ENCODE peak calls at places on chromosomes 13 and 19, in eight cellular contexts. J is IMR-90, M is tibial nerve, O is progenitor cell of endocrine pancreas, S is AG09319, V is testis, Q is OCI-LY7, Z is psoas muscle. Y is an unnamed sample.

GRCh38 chr13:83613524-83613923 is 268.8 kb downstream of the SLITRK1 start:
- DNase-seq in M (no peak), S (no peak), J (no peak), V (no peak), Z (no peak), O (no peak), Q (no peak), Y (no peak)

GRCh38 chr19:8731428-8732169 is 10.2 kb downstream of the OR2Z1 start:
- DNase-seq in M (no peak), V (peak), J (no peak), Z (no peak), O (no peak), S (no peak), Q (no peak), Y (no peak)

GRCh38 chr19:38932425-38933179 is 1.9 kb downstream of the MRPS12 start:
- DNase-seq in O (no peak), Z (peak), V (peak), J (peak), M (no peak), S (no peak), Q (peak), Y (no peak)

GRCh38 chr19:39428309-39429112 is 7.2 kb downstream of the RPS16 start:
- DNase-seq in M (peak), Q (no peak), J (peak), Z (peak), O (no peak), S (no peak), V (peak), Y (no peak)

GRCh38 chr19:6372594-6373095 is at the start of gene ALKBH7:
- DNase-seq in Q (peak), Z (peak), M (peak), O (peak), S (peak), V (peak), J (peak), Y (peak)

GRCh38 chr13:109199280-109199679 is 569.9 kb downstream of the MYO16 start:
- DNase-seq in M (no peak), Z (no peak), Q (no peak), V (no peak), J (no peak), S (no peak), O (no peak), Y (no peak)

GRCh38 chr13:36163809-36164308 is 32.7 kb upstream of the DCLK1 start:
- DNase-seq in Z (peak), V (peak), S (peak), M (peak), O (no peak), J (peak), Q (no peak), Y (no peak)

GRCh38 chr19:8158411-8159074 is 9.2 kb upstream of the FBN3 start:
- DNase-seq in S (peak), O (peak), M (no peak), Q (peak), J (peak), Z (no peak), V (peak), Y (peak)

GRCh38 chr19:47542030-47542475 is 27.2 kb upstream of the NAPA start:
- DNase-seq in J (peak), V (no peak), S (no peak), O (no peak), M (no peak), Q (no peak), Z (no peak), Y (peak)

GRCh38 chr19:5321851-5322681 is 18.5 kb downstream of the PTPRS start:
- DNase-seq in O (no peak), V (no peak), Z (no peak), J (no peak), S (no peak), Q (peak), M (no peak), Y (peak)

GRCh38 chr19:54073829-54074228 is 7.3 kb downstream of the TARM1 start:
- DNase-seq in J (no peak), V (no peak), O (no peak), M (no peak), Q (no peak), Z (no peak), S (no peak), Y (no peak)

GRCh38 chr19:54081032-54081431 is at the start of gene TARM1:
- DNase-seq in V (no peak), Z (no peak), O (no peak), Q (no peak), M (no peak), S (no peak), J (no peak), Y (no peak)

GRCh38 chr19:54074851-54075250 is 6.3 kb downstream of the TARM1 start:
- DNase-seq in O (no peak), J (no peak), V (no peak), Q (no peak), M (no peak), S (no peak), Z (no peak), Y (no peak)

GRCh38 chr19:54077334-54077733 is 3.8 kb downstream of the TARM1 start:
- DNase-seq in O (no peak), M (no peak), V (no peak), Q (no peak), S (no peak), Z (no peak), J (no peak), Y (no peak)
- TF ChIP-seq CTCF in O (no peak), M (no peak), V (no peak), Q (no peak), S (no peak), Z (no peak), J (no peak), Y (no peak)

DNA sequence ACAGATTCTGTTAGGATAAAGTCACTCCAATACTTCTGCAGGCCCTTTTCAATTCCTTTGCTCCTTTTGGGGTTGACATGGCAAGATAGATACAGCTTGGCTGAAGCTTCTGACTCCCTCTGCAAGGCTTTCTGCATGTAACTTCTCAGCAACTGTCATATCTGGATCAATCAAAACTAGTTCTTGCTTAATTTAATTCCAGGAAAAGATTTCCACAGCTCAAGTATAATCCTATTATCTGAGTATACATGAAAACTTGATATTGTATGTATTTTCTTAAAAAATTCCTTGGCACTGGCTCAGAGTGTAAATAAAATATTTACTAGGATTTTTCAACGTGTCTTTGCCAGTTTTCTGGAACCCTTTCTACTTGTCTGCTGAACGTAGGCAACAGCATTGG is 109.6 kb downstream of the STARD13 start:
- DNase-seq in M (no peak), S (no peak), O (no peak), Z (no peak), V (no peak), J (no peak), Q (no peak), Y (no peak)
- TF ChIP-seq CTCF in M (no peak), S (no peak), O (no peak), Z (no peak), V (no peak), J (no peak), Q (no peak), Y (no peak)

GRCh38 chr13:112510002-112510780 is 77.8 kb downstream of the TUBGCP3 start:
- DNase-seq in M (no peak), J (peak), V (peak), O (no peak), Q (peak), S (peak), Z (no peak), Y (no peak)
- TF ChIP-seq CTCF in M (peak), J (peak), V (peak), O (peak), Q (peak), S (peak), Z (no peak), Y (no peak)

GRCh38 chr13:101941095-101941777 is 460.6 kb downstream of the FGF14 start:
- DNase-seq in S (no peak), J (peak), M (no peak), V (no peak), O (no peak), Z (no peak), Q (no peak), Y (no peak)
- TF ChIP-seq CTCF in S (peak), J (peak), M (no peak), V (no peak), O (peak), Z (no peak), Q (no peak), Y (no peak)

DNA sequence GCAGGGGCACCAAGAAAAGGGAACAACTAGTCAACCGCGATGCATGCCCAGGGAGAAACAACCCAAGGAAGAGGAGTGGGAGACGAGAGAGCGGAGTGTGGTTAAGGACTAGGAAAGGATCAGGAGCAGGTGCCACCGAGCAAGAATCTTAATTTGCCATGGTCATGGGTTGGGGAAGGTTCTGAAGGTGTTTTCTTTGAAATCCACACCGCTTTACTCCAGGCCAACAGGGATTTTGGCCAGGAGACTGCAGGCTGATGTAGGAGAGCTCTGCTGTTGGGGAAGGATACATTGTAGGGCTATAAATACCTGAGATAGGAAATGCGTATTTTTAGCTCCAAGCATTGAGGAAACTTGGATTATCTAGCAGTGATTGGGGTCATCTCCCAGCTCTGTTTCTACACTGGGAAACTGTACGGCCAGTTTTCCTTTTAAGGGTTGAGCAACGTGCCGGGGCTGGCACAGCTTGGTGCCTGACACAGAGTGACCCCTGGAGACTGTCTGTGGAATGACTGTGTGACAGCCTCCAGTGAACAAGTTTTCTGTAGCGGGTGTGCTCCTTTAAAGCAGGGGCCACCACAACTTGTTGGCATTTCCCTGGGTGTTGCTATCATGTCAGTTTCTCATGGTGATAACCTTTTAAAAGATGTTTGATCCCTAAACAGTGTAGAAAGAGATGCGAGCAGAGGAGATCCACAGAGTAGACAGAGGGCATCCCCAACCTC is 34.2 kb downstream of the ZNF536 start:
- DNase-seq in Q (no peak), V (peak), M (no peak), J (no peak), S (no peak), O (no peak), Z (no peak), Y (no peak)
- TF ChIP-seq CTCF in Q (peak), V (no peak), M (peak), J (no peak), S (peak), O (peak), Z (peak), Y (no peak)

DNA sequence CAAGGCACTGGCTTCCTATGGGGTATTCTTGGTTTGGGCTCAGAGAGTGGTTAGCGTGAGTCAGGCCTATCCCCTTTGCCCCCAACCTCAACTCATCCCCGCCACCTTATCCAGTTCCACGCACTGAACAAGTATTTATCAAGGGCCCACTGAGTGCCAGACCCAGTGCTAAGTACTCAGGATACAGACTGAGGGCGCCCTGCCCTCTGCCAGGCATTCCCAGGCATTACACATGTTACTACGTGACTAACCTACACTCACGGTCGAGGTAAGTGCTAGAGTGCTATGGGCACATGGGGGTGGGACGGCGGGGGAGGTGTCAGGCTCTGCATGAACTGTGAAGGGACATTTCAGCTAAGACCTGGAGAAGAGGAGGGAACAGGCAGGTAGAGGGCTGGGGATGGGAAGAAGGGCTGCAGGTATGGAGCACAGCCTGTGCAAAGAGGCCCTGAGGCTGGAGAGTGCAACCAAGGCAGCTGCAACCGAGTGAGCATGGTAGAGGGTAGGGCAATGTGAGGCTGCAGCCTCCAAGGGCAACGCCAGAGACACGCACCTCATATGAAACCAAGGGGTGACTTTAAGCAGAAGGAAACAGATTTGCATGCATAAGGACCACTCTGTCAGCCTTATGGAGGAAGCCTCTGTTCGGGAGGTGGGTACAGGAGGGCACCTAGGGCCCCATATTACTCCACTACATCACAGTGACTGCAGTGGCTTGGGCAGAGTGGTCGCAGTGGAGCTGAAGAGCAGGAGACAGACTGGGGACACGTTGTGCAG is 22.5 kb downstream of the DHRS12 start:
- DNase-seq in M (no peak), O (no peak), Z (peak), Q (peak), V (peak), J (peak), S (no peak), Y (no peak)
- TF ChIP-seq CTCF in M (no peak), O (peak), Z (no peak), Q (peak), V (peak), J (peak), S (no peak), Y (no peak)

DNA sequence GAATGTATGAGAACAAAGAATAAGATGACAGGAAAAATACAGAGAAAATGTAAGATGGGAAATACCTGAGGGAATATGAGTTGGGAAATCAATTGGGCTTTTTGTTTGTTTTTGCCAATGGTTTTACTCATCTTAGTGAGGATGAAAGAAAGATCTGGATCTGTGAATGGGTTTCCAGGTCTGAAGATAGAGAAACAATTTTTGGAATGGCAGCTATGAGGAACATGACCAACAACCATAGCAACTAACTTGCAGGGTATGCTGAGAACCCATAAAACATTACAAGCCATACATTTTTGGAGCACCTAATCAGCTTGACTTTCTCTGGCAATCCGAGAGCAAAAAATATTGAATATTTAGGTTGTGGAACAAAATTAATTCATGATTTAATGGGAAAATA is 290.0 kb downstream of the KCTD12 start:
- DNase-seq in J (no peak), Q (no peak), O (no peak), S (no peak), V (no peak), Z (no peak), M (no peak), Y (no peak)
- TF ChIP-seq CTCF in J (no peak), Q (no peak), O (no peak), S (no peak), V (no peak), Z (no peak), M (no peak), Y (no peak)

DNA sequence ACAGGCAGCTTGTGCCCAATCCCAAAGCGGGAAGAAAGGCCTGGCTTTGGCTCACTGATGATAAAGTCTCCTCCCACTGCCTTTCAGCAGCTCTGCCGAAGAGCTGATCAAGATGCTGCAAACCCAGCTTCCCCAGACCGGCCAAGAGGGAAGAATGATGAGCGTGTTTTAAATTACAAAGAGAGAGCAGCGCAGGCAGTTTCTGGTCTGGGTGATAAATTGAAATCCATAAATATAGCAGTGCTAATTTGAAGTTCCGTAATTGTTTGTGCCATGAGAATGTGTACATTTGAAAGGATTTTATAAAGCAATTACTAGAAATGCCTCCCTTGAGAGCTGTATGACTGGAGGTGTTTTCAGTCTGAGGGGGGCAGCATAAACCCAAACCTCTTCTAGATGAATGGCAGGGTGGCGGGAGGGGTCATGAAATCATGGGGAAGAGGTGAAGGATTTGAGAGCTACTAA is 171.8 kb downstream of the STK24 start:
- DNase-seq in Q (no peak), O (no peak), J (no peak), Z (no peak), V (no peak), S (no peak), M (no peak), Y (no peak)
- TF ChIP-seq CTCF in Q (peak), O (no peak), J (no peak), Z (no peak), V (no peak), S (no peak), M (no peak), Y (no peak)